ENCODE peak calls at places on chromosome 1, in eight cellular contexts. B, L, E, G, X, W, S and M are unnamed samples.

GRCh38 chr1:59779949-59780348 is 34.8 kb upstream of the HOOK1 start:
- DNase-seq in E (no peak), L (no peak), W (no peak), X (no peak), S (no peak), G (no peak), B (peak; percentile 5), M (no peak)

GRCh38 chr1:109637446-109637845 is 17.8 kb downstream of the AMPD2 start:
- DNase-seq in S (no peak), W (no peak), X (no peak), G (no peak), E (no peak), L (no peak), B (no peak), M (no peak)

GRCh38 chr1:236039736-236040670 is 24.9 kb downstream of the NID1 start:
- DNase-seq in L (no peak), E (peak; percentile 99), G (no peak), W (no peak), S (peak; percentile 57), B (no peak), X (peak; percentile 59), M (no peak)

GRCh38 chr1:151871284-151872030 is 17.9 kb upstream of the THEM5 start:
- DNase-seq in G (no peak), L (no peak), X (no peak), B (no peak), E (no peak), S (no peak), W (no peak), M (no peak)

GRCh38 chr1:178155478-178156255 is 61.8 kb downstream of the RASAL2 start:
- DNase-seq in W (no peak), B (no peak), X (peak; percentile 44), G (no peak), L (no peak), S (no peak), E (no peak), M (no peak)

GRCh38 chr1:30374400-30375070 is 348.9 kb downstream of the MATN1 start:
- DNase-seq in E (no peak), W (no peak), L (no peak), B (no peak), G (no peak), S (no peak), X (no peak), M (no peak)

GRCh38 chr1:7574121-7575040 is 196.7 kb upstream of the VAMP3 start:
- DNase-seq in G (no peak), E (no peak), B (no peak), L (no peak), X (no peak), W (no peak), S (no peak), M (no peak)

GRCh38 chr1:118949317-118949716 is 38.8 kb downstream of the TBX15 start:
- DNase-seq in W (no peak), X (peak; percentile 60), L (peak; percentile 45), S (peak; percentile 91), G (no peak), B (no peak), E (peak; percentile 80), M (no peak)

GRCh38 chr1:56816909-56817308 is 2.3 kb downstream of the FYB2 start:
- DNase-seq in X (no peak), B (no peak), S (no peak), G (no peak), W (no peak), L (no peak), E (no peak), M (no peak)

GRCh38 chr1:203281033-203281432 is 24.3 kb upstream of the BTG2 start:
- DNase-seq in L (no peak), X (no peak), E (no peak), S (no peak), W (no peak), B (no peak), G (no peak), M (peak; percentile 79)
- TF ChIP-seq CTCF in L (no peak), X (peak; percentile 18), E (peak; percentile 20), S (no peak), W (peak; percentile 33), B (no peak), G (no peak), M (peak; percentile 39)

GRCh38 chr1:65235867-65236805 is 73.2 kb upstream of the DNAJC6 start:
- DNase-seq in B (peak; percentile 50), G (no peak), E (peak; percentile 69), W (no peak), X (peak; percentile 74), L (no peak), S (peak; percentile 50), M (peak; percentile 72)
- TF ChIP-seq CTCF in B (peak; percentile 22), G (peak; percentile 58), E (peak; percentile 59), W (peak; percentile 75), X (peak; percentile 45), L (peak; percentile 44), S (peak; percentile 64), M (peak; percentile 68)

DNA sequence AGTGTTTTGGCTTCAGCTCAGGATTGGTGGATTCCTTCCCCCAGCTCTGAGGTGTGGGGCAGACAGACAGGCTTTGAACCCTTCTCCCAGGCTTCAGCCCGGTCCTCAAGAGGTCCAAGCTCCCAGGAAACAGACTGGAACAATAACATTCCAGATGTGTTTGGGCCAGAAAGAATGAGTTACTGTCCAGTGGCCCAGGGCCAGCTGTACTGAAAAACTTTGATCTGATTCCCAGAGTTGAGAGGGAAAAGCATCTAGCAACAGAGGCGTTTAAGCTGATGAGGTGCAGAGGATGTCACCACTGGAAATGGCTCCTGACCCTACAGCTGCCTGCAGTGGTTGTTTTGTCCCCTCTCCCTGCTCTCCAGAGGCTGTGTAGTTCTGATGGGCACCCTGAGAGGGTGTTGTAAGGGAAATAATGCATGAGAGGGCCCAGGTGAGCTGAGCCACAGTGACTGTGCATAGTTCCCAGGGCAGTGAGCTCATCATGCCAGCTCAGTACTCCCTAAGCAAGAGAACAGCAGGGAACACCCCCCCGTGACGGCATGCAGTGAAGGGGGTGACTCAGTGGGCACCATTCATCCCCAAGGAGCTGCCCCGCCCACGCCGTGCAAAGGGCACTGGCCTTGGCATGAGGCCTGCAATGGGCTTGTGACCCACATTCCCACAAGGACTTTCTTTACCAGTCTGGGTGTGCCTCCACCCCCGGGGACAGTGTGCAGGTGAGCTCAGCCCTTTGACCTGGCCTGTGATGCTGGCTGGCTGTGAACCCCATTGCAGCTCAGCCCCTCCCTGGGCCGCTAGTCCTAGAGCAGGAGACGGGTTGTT is 13.8 kb upstream of the SFN start:
- DNase-seq in E (peak; percentile 41), W (no peak), G (no peak), X (peak; percentile 71), S (peak; percentile 80), B (no peak), L (peak; percentile 96), M (peak; percentile 96)
- TF ChIP-seq CTCF in E (no peak), W (no peak), G (no peak), X (no peak), S (no peak), B (no peak), L (no peak), M (no peak)

GRCh38 chr1:85581802-85582686 is 1.5 kb downstream of the CCN1 start:
- DNase-seq in X (peak; percentile 88), B (no peak), L (no peak), S (peak; percentile 78), G (no peak), W (peak; percentile 26), E (peak; percentile 88), M (peak; percentile 75)
- TF ChIP-seq CTCF in X (peak; percentile 55), B (no peak), L (no peak), S (peak; percentile 43), G (no peak), W (peak; percentile 51), E (peak; percentile 61), M (peak; percentile 27)

GRCh38 chr1:71587961-71588360 is 507.1 kb upstream of the ZRANB2 start:
- DNase-seq in E (no peak), B (peak; percentile 40), X (peak; percentile 42), L (no peak), W (no peak), S (peak; percentile 58), G (no peak), M (peak; percentile 29)
- TF ChIP-seq CTCF in E (no peak), B (no peak), X (no peak), L (no peak), W (peak; percentile 60), S (peak; percentile 71), G (peak; percentile 17), M (peak; percentile 53)

GRCh38 chr1:153538315-153538821 is 2.4 kb downstream of the S100A5 start:
- DNase-seq in E (no peak), L (peak; percentile 90), W (no peak), B (no peak), S (peak; percentile 53), G (no peak), X (no peak), M (peak; percentile 75)
- TF ChIP-seq CTCF in E (no peak), L (no peak), W (no peak), B (no peak), S (peak; percentile 16), G (no peak), X (no peak), M (peak; percentile 14)

GRCh38 chr1:33848205-33848604 is 15.7 kb upstream of the HMGB4 start:
- DNase-seq in E (no peak), X (no peak), B (no peak), S (no peak), G (no peak), W (no peak), L (no peak), M (no peak)

GRCh38 chr1:33849206-33849605 is 14.7 kb upstream of the HMGB4 start:
- DNase-seq in E (no peak), G (no peak), X (no peak), B (no peak), W (no peak), S (no peak), L (no peak), M (no peak)

GRCh38 chr1:33846861-33847260 is 17.0 kb upstream of the HMGB4 start:
- DNase-seq in G (no peak), X (no peak), E (no peak), L (no peak), B (no peak), W (no peak), S (no peak), M (no peak)

GRCh38 chr1:33854091-33854490 is 9.8 kb upstream of the HMGB4 start:
- DNase-seq in E (no peak), B (no peak), X (no peak), W (no peak), S (no peak), G (no peak), L (no peak), M (no peak)

GRCh38 chr1:33852711-33853110 is 11.2 kb upstream of the HMGB4 start:
- DNase-seq in W (no peak), B (no peak), L (no peak), G (no peak), E (no peak), S (peak; percentile 89), X (no peak), M (no peak)
- TF ChIP-seq CTCF in W (no peak), B (no peak), L (no peak), G (no peak), E (no peak), S (no peak), X (no peak), M (no peak)

GRCh38 chr1:45843474-45843905 is 40.1 kb downstream of the MAST2 start:
- DNase-seq in E (peak; percentile 77), B (peak; percentile 50), S (peak; percentile 52), W (no peak), X (peak; percentile 72), G (no peak), L (no peak), M (peak; percentile 17)
- TF ChIP-seq CTCF in E (peak; percentile 43), B (no peak), S (peak; percentile 54), W (no peak), X (peak; percentile 22), G (peak; percentile 27), L (no peak), M (peak; percentile 6)

GRCh38 chr1:58035523-58035922 is 511.0 kb downstream of the OMA1 start:
- DNase-seq in S (peak; percentile 8), X (peak; percentile 2), G (no peak), B (peak; percentile 15), W (no peak), L (no peak), E (no peak), M (peak; percentile 29)
- TF ChIP-seq CTCF in S (peak; percentile 33), X (no peak), G (peak; percentile 34), B (no peak), W (peak; percentile 32), L (no peak), E (no peak), M (peak; percentile 12)